ENCODE peak calls at places on chromosomes 1 and 21, in nine cellular contexts. B, R, Z, S, W, E, T, L and P are unnamed samples.

GRCh38 chr21:34276711-34277425 is 86.9 kb upstream of the KCNE2 start:
- DNase-seq in B (no peak), R (no peak), Z (no peak), S (no peak), W (no peak), E (no peak), T (no peak), L (no peak), P (no peak)

GRCh38 chr1:174744886-174745285 is 254.9 kb upstream of the CACYBP start:
- DNase-seq in B (no peak), R (no peak), Z (no peak), S (no peak), W (no peak), E (no peak), T (no peak), L (no peak), P (no peak)

GRCh38 chr1:55337801-55338447 is 122.8 kb upstream of the USP24 start:
- DNase-seq in B (no peak), R (peak), Z (no peak), S (no peak), W (no peak), E (no peak), T (no peak), L (peak), P (peak)

GRCh38 chr1:220950576-220950975 is 71.3 kb downstream of the HLX start:
- DNase-seq in B (no peak), R (no peak), Z (no peak), S (no peak), W (no peak), E (no peak), T (no peak), L (no peak), P (no peak)

GRCh38 chr1:22018583-22019559 is 17.4 kb downstream of the CELA3A start:
- DNase-seq in B (no peak), R (peak), Z (no peak), S (no peak), W (peak), E (no peak), T (peak), L (no peak), P (no peak)

GRCh38 chr1:31848381-31848897 is 32.6 kb upstream of the SPOCD1 start:
- DNase-seq in B (no peak), R (no peak), Z (no peak), S (no peak), W (no peak), E (no peak), T (no peak), L (no peak), P (no peak)

GRCh38 chr1:28885982-28886730 is 28.2 kb upstream of the EPB41 start:
- DNase-seq in B (no peak), R (no peak), Z (no peak), S (no peak), W (no peak), E (no peak), T (no peak), L (no peak), P (no peak)

GRCh38 chr1:92583821-92584760 is 97.4 kb upstream of the GFI1 start:
- DNase-seq in B (no peak), R (peak), Z (no peak), S (no peak), W (no peak), E (no peak), T (peak), L (no peak), P (no peak)

GRCh38 chr21:45470087-45470515 is 65.1 kb downstream of the COL18A1 start:
- DNase-seq in B (no peak), R (peak), Z (no peak), S (no peak), W (no peak), E (no peak), T (no peak), L (no peak), P (no peak)

GRCh38 chr1:98232678-98233077 is 311.8 kb upstream of the DPYD start:
- DNase-seq in B (no peak), R (no peak), Z (no peak), S (no peak), W (no peak), E (no peak), T (no peak), L (no peak), P (no peak)

GRCh38 chr1:146036241-146036989 is 14.9 kb upstream of the HJV start:
- DNase-seq in B (no peak), R (no peak), Z (no peak), S (no peak), W (no peak), E (no peak), T (no peak), L (no peak), P (no peak)

GRCh38 chr1:204945565-204945977 is 74.9 kb downstream of the NFASC start:
- DNase-seq in B (no peak), R (no peak), Z (no peak), S (no peak), W (no peak), E (no peak), T (no peak), L (no peak), P (no peak)

GRCh38 chr1:115478933-115479551 is 141.0 kb upstream of the NGF start:
- DNase-seq in B (peak), R (no peak), Z (no peak), S (peak), W (peak), E (no peak), T (no peak), L (no peak), P (peak)

GRCh38 chr1:25744140-25744581 is 55.8 kb upstream of the SELENON start:
- DNase-seq in B (peak), R (peak), Z (peak), S (peak), W (peak), E (peak), T (no peak), L (peak), P (peak)
- TF ChIP-seq CTCF in B (peak), R (peak), Z (peak), S (no peak), W (peak), E (peak), T (peak), L (peak), P (no peak)

GRCh38 chr1:107016376-107016978 is 40.0 kb upstream of the PRMT6 start:
- DNase-seq in B (no peak), R (no peak), Z (no peak), S (no peak), W (no peak), E (no peak), T (no peak), L (no peak), P (no peak)
- H3K4me3 ChIP-seq in B (no peak), R (no peak), Z (no peak), S (no peak), W (no peak), E (no peak), T (no peak), L (no peak), P (no peak)

GRCh38 chr1:203054184-203054583 is 27.9 kb downstream of the PPFIA4 start:
- DNase-seq in B (no peak), R (no peak), Z (no peak), S (no peak), W (no peak), E (no peak), T (no peak), L (no peak), P (no peak)

GRCh38 chr1:203055983-203056382 is 29.7 kb downstream of the PPFIA4 start:
- DNase-seq in B (no peak), R (no peak), Z (no peak), S (no peak), W (no peak), E (no peak), T (no peak), L (no peak), P (no peak)

GRCh38 chr1:203056516-203056915 is 29.3 kb downstream of the MYOG start:
- DNase-seq in B (no peak), R (no peak), Z (no peak), S (no peak), W (no peak), E (no peak), T (no peak), L (no peak), P (no peak)

GRCh38 chr1:203052556-203053059 is 26.3 kb downstream of the PPFIA4 start:
- DNase-seq in B (no peak), R (no peak), Z (no peak), S (no peak), W (no peak), E (no peak), T (no peak), L (no peak), P (no peak)

DNA sequence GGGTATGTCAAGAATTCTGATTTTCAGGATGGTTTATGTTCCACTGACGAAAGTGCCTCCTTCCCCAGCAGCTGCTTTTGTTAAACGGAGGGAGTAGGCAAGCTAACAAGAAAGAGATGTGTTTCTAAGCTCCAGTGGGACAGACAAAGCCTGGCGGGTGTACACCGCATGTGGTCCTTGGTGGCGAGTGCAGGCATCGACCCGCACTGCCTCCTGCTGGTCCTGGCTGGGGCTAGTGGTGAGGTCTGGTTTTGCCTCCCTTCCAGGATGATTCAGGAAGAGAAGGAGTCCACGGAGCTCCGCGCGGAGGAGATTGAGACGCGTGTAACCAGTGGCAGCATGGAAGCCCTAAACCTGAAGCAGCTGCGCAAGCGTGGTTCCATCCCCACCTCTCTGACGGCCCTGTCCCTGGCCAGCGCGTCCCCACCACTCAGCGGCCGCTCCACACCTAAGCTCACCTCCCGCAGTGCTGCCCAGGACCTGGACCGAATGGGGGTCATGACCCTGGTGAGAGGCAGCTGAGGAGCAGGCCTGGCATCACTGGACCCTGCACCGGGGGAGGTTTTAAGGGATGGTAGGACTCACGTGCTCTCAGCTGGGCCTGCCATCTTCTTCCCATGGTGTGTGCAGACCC is 29.0 kb downstream of the PPFIA4 start:
- DNase-seq in B (no peak), R (no peak), Z (no peak), S (no peak), W (no peak), E (no peak), T (no peak), L (no peak), P (no peak)
- TF ChIP-seq CTCF in B (no peak), R (no peak), Z (no peak), S (no peak), W (no peak), E (no peak), T (no peak), L (no peak), P (no peak)

GRCh38 chr1:97138515-97139032 is 417.0 kb downstream of the PTBP2 start:
- DNase-seq in B (no peak), R (no peak), Z (no peak), S (no peak), W (no peak), E (no peak), T (no peak), L (no peak), P (no peak)
- H3K4me3 ChIP-seq in B (no peak), R (no peak), Z (no peak), S (peak), W (no peak), E (peak), T (no peak), L (no peak), P (peak)

GRCh38 chr1:2337081-2337480 is 54.3 kb downstream of the MORN1 start:
- DNase-seq in B (no peak), R (no peak), Z (no peak), S (no peak), W (no peak), E (no peak), T (no peak), L (no peak), P (no peak)

GRCh38 chr1:2336499-2336898 is 54.9 kb downstream of the MORN1 start:
- DNase-seq in B (no peak), R (no peak), Z (no peak), S (no peak), W (no peak), E (no peak), T (no peak), L (no peak), P (no peak)

GRCh38 chr1:2335721-2336475 is 55.5 kb downstream of the MORN1 start:
- DNase-seq in B (no peak), R (no peak), Z (no peak), S (no peak), W (no peak), E (no peak), T (no peak), L (no peak), P (no peak)

GRCh38 chr1:2334883-2335534 is 56.3 kb downstream of the MORN1 start:
- DNase-seq in B (no peak), R (no peak), Z (no peak), S (no peak), W (no peak), E (no peak), T (no peak), L (no peak), P (no peak)

DNA sequence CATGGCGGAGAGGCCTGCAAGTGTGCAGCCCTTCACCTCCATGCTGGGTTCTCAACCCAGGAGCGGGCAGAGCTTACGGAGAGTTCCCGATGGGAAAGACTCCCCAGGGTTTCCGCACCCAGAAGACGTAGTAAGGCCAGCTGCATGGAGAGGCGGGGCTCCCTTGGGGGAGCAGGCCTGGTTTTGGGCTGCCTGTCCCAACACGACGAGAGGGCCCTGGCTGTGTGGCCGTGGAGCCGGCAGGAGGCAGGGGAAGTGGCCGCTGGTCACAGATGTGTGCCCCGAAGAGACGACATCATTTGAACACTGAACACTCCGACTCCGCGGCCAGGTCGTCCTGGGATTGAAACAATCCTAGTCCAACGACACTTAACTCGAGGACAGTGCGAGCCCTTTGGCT is 57.0 kb downstream of the MORN1 start:
- DNase-seq in B (no peak), R (no peak), Z (no peak), S (no peak), W (no peak), E (no peak), T (no peak), L (no peak), P (no peak)
- TF ChIP-seq CTCF in B (no peak), R (no peak), Z (no peak), S (no peak), W (no peak), E (no peak), T (no peak), L (no peak), P (no peak)

DNA sequence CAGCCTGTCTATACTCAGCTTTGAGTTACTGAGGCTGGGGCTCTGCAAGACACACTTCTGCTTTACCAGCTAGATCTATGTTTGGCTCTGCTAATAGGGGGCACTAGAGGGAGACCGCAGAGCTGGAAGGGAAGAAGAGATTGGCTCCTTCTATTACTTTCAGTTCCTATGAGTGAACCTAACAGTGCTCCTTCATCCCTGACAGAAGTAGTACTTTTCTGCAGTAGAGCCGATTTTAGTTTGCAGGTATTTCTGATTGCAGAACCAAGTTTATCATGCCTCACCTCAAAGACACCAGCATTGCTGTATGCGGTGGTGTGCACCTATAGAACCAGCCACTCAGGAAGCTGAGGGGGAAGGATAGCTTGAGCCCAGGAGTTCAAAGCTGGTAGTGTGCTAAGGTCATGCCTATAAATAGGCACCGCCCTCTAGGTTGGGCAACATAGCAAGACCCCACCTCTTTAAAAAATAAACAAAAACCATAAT is 5.7 kb upstream of the ZDHHC18 start:
- DNase-seq in B (no peak), R (no peak), Z (no peak), S (no peak), W (no peak), E (no peak), T (no peak), L (no peak), P (no peak)
- H3K4me3 ChIP-seq in B (no peak), R (no peak), Z (no peak), S (no peak), W (no peak), E (no peak), T (no peak), L (no peak), P (no peak)

DNA sequence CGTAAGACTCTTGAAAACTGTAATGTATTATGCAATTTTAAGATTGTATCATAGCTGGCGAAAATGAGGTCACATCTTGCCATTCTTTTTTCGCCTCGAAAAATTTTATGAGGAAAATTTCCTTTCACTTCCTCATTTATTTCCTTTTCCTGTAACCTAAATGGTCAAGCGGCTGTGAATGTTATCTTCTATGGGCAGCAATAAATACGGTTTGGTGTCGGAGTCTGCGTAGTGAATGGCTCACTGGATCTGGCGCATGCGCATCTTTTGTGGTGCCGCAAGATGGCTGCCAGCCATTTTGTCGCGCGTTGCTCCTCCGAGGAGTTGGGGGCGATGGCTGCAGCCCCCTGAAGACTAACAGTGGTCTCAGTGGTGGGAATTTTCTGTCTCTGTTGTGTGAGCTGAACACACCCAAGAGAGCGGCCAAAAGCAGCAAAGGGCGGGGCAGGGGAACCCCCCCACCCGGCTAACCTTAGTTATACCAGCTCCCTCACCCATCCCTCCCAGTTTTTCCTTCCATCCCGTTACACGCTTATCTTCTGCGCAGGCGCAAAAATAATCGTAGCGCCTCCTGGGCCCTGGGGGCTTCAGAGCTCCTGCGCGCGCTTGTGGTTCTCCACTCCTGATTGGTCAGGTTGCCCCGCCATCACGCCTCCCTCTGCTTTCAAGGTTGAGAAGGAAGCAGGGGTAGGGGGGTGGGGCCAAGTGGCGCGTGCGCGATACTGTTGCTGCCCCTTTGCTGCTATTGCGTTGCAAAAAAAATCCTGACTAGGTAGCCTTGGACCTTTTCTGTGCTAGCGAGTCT is at the start of gene RPRD2:
- DNase-seq in B (peak), R (peak), Z (peak), S (peak), W (peak), E (peak), T (peak), L (peak), P (peak)
- TF ChIP-seq CTCF in B (peak), R (no peak), Z (peak), S (no peak), W (no peak), E (no peak), T (no peak), L (no peak), P (no peak)

GRCh38 chr1:118981436-118981835 is 6.7 kb downstream of the TBX15 start:
- DNase-seq in B (no peak), R (no peak), Z (no peak), S (no peak), W (no peak), E (no peak), T (no peak), L (no peak), P (no peak)
- H3K4me3 ChIP-seq in B (no peak), R (no peak), Z (no peak), S (no peak), W (no peak), E (no peak), T (no peak), L (no peak), P (no peak)

GRCh38 chr21:38467911-38468310 is 30.4 kb downstream of the ERG start:
- DNase-seq in B (no peak), R (no peak), Z (no peak), S (no peak), W (no peak), E (no peak), T (no peak), L (no peak), P (no peak)
- TF ChIP-seq CTCF in B (no peak), R (no peak), Z (no peak), S (no peak), W (no peak), E (no peak), T (no peak), L (no peak), P (no peak)